ENCODE peak calls at places on chromosomes 3 and 15, in seven cellular contexts. S is psoas muscle; B is mucosa of descending colon; F is heart left ventricle; C is CD8-positive, alpha-beta T cell; P is lung; D is CD8-positive, alpha-beta memory T cell. U is an unnamed sample.

GRCh38 chr15:52288051-52288942 is 7.3 kb downstream of the MYO5C start:
- DNase-seq in S (no peak), B (peak; percentile 86), F (no peak), C (no peak), P (peak; percentile 86), D (no peak), U (no peak)

GRCh38 chr3:22542311-22542710 is 660.8 kb upstream of the UBE2E2 start:
- DNase-seq in S (no peak), B (no peak), F (no peak), C (no peak), P (no peak), D (no peak), U (no peak)

GRCh38 chr15:77580991-77581682 is 51.6 kb downstream of the LINGO1 start:
- DNase-seq in S (no peak), B (no peak), F (peak; percentile 74), C (no peak), P (no peak), D (no peak), U (no peak)

GRCh38 chr15:99994849-99995248 is 261.6 kb upstream of the LYSMD4 start:
- DNase-seq in S (no peak), B (no peak), F (no peak), C (no peak), P (no peak), D (no peak), U (no peak)

GRCh38 chr3:141682921-141683320 is 55.2 kb upstream of the RNF7 start:
- DNase-seq in S (no peak), B (no peak), F (no peak), C (no peak), P (no peak), D (no peak), U (no peak)

GRCh38 chr3:184198509-184198908 is 12.5 kb downstream of the ABCF3 start:
- DNase-seq in S (no peak), B (no peak), F (no peak), C (no peak), P (no peak), D (no peak), U (no peak)

GRCh38 chr3:114597012-114597411 is 303.2 kb downstream of the TIGIT start:
- DNase-seq in S (no peak), B (no peak), F (no peak), C (no peak), P (no peak), D (no peak), U (no peak)

GRCh38 chr15:88454867-88455810 is 12.0 kb downstream of the MRPL46 start:
- DNase-seq in S (peak; percentile 45), B (peak; percentile 79), F (no peak), C (peak; percentile 27), P (peak; percentile 58), D (no peak), U (peak; percentile 48)

GRCh38 chr3:175269394-175269793 is 410.3 kb downstream of the NAALADL2 start:
- DNase-seq in S (no peak), B (no peak), F (no peak), C (no peak), P (no peak), D (no peak), U (no peak)

GRCh38 chr3:50204052-50204803 is 843 bp upstream of the SLC38A3 start:
- DNase-seq in S (no peak), B (no peak), F (no peak), C (no peak), P (no peak), D (no peak), U (no peak)

GRCh38 chr3:50201573-50202315 is 3.3 kb upstream of the SLC38A3 start:
- DNase-seq in S (no peak), B (no peak), F (peak; percentile 56), C (no peak), P (no peak), D (no peak), U (no peak)

GRCh38 chr3:50202353-50203112 is 2.5 kb upstream of the SLC38A3 start:
- DNase-seq in S (no peak), B (no peak), F (no peak), C (no peak), P (no peak), D (no peak), U (no peak)

GRCh38 chr3:50204804-50205718 is at the start of gene SLC38A3:
- DNase-seq in S (no peak), B (no peak), F (peak; percentile 72), C (no peak), P (no peak), D (peak; percentile 10), U (no peak)

DNA sequence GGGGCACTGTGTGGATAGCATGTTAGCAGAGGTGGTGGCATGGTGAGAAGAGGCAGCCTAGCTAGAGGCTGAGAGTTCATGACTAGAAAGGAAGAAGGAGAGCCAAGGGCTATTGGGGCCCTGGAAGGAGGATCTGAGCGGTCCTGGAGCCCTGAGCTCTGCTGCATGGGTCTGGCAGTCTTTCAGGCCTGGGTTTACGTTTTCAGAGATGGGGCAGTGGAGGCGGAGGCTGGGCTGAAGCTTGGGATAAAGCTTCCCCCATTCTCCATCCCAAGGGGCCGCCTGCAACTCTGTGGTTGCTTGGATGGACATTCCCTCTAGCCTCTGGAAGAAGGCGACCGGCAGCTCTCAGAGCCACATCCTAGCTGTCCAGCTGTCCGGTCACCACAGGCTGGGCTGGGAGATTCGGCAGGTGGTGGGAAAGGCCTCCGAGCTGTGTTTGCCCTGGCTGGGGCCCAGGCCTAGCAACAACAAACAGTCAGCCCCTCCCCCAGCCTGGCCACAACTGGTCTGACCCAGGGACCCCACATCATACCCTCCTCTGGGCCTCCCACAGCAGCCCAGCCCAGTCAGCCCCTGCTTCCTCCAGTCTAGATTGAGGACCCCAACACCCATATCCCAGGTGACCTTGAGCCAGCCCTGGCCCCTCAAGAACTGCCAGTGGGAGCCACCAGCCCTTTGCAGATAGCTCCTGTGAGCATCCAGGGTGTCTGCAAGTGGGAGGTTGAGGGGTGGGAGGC is 1.8 kb upstream of the SLC38A3 start:
- DNase-seq in S (no peak), B (no peak), F (peak; percentile 68), C (no peak), P (no peak), D (no peak), U (no peak)
- H3K4me1 ChIP-seq in S (peaks cover 12% of the 10 kb centered on the region), B (peaks cover 11% of the 10 kb centered on the region), F (no peaks in the 10 kb centered on the region), C (peaks cover 16% of the 10 kb centered on the region), P (peaks cover 3% of the 10 kb centered on the region), D (no peaks in the 10 kb centered on the region), U (no peaks in the 10 kb centered on the region)

GRCh38 chr15:63990449-63990848 is 55.8 kb downstream of the DAPK2 start:
- DNase-seq in S (no peak), B (no peak), F (no peak), C (no peak), P (no peak), D (no peak), U (no peak)

GRCh38 chr15:63992300-63992699 is 54.0 kb downstream of the DAPK2 start:
- DNase-seq in S (no peak), B (no peak), F (no peak), C (no peak), P (no peak), D (no peak), U (no peak)

GRCh38 chr15:63987979-63988378 is 58.3 kb downstream of the DAPK2 start:
- DNase-seq in S (no peak), B (no peak), F (no peak), C (no peak), P (no peak), D (no peak), U (no peak)

GRCh38 chr15:63994073-63994600 is 52.1 kb downstream of the DAPK2 start:
- DNase-seq in S (no peak), B (no peak), F (no peak), C (no peak), P (no peak), D (no peak), U (no peak)

DNA sequence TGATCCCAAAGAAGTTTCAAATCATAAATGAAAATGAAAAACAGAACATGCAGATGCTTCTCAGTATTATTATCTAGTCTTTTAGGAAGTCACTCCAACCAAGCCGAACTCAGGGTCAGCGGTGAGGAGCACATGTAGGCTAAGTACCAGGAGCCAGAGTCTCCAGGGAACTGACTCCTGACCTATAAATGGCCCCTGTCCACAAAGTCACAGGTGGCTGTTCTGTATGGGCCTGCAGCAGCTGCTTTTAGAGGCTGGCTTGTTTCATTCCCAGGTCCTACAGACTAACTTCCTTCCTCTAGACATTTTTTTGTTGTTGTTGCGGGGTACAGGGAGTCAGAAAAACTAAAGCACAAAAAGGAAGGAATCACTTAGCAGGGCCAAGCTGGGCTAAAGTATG is 54.6 kb downstream of the DAPK2 start:
- DNase-seq in S (no peak), B (no peak), F (no peak), C (no peak), P (no peak), D (no peak), U (no peak)
- H3K4me1 ChIP-seq in S (peaks cover 58% of the 10 kb centered on the region), B (peaks cover 15% of the 10 kb centered on the region), F (peaks cover 12% of the 10 kb centered on the region), C (no peaks in the 10 kb centered on the region), P (peaks cover 30% of the 10 kb centered on the region), D (no peaks in the 10 kb centered on the region), U (no peaks in the 10 kb centered on the region)

DNA sequence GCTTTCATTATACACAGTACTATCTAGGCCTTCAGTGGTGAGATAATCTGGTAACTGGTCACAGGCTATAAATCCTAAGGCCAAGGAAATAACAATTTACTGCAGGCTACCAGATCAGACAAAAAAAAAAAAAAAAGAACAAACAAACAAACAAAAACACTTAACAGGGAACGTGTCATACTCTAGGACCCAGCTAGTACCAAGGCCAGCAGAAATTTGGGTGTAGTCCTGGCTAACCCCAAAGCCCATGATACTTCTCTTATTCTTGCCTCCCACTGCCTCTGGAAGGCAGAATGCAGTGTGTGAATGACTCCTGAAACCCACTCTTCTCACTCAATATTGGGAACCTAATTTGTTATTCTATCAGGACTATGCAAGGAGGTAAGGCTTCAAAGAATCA is 53.7 kb upstream of the ST3GAL6 start:
- DNase-seq in S (no peak), B (no peak), F (no peak), C (no peak), P (no peak), D (no peak), U (no peak)
- H3K4me1 ChIP-seq in S (no peaks in the 10 kb centered on the region), B (no peaks in the 10 kb centered on the region), F (no peaks in the 10 kb centered on the region), C (no peaks in the 10 kb centered on the region), P (no peaks in the 10 kb centered on the region), D (no peaks in the 10 kb centered on the region), U (no peaks in the 10 kb centered on the region)

GRCh38 chr15:98536976-98537375 is 111.4 kb upstream of the IGF1R start:
- DNase-seq in S (no peak), B (no peak), F (no peak), C (no peak), P (no peak), D (no peak), U (no peak)

GRCh38 chr15:98546325-98546724 is 102.0 kb upstream of the IGF1R start:
- DNase-seq in S (no peak), B (no peak), F (no peak), C (no peak), P (no peak), D (no peak), U (no peak)

GRCh38 chr15:98537516-98538060 is 110.8 kb upstream of the IGF1R start:
- DNase-seq in S (no peak), B (no peak), F (no peak), C (no peak), P (no peak), D (no peak), U (no peak)

GRCh38 chr15:98547255-98547654 is 101.1 kb upstream of the IGF1R start:
- DNase-seq in S (no peak), B (no peak), F (no peak), C (no peak), P (no peak), D (no peak), U (no peak)

DNA sequence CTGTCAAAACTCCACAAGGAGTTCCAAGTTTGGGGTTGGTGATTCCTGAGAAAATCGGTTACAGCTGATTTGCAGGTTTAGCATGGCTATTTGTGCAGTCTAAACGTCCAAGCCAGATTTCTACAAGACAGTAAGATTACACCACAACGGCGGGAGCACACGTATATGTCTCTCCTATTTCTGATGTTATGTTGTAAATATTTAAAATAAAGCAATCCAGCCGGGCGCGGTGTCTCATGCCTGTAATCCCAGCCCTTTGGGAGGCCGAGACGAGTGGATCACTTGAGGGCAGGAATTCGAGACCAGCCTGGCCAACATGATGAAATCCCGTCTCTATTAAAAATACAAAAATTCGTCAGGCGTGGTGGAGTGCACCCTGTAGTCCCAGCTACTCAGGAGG is 106.8 kb upstream of the IGF1R start:
- DNase-seq in S (no peak), B (no peak), F (no peak), C (no peak), P (no peak), D (no peak), U (no peak)
- H3K4me1 ChIP-seq in S (no peaks in the 10 kb centered on the region), B (no peaks in the 10 kb centered on the region), F (no peaks in the 10 kb centered on the region), C (no peaks in the 10 kb centered on the region), P (no peaks in the 10 kb centered on the region), D (no peaks in the 10 kb centered on the region), U (no peaks in the 10 kb centered on the region)